ENCODE peak calls at places on chromosomes 2 and 18, in six cellular contexts. X is stimulated activated CD8-positive, alpha-beta memory T cell treated with anti-CD3 and anti-CD28 coated beads, Interleukin-2, amount 100 ng/mL, for 1 hour; T is HFF-Myc; W is Calu3; G is NCI-H2081; S is AML-193. I is an unnamed sample.

GRCh38 chr2:164943289-164943688 is 12.0 kb downstream of the SLC38A11 start:
- DNase-seq in X (no peak), T (no peak), W (no peak), G (no peak), S (no peak), I (no peak)

GRCh38 chr2:176518823-176519222 is 249.6 kb downstream of the MTX2 start:
- DNase-seq in X (no peak), T (no peak), W (no peak), G (no peak), S (no peak), I (no peak)

GRCh38 chr2:237178396-237178795 is 92.7 kb downstream of the COPS8 start:
- DNase-seq in X (no peak), T (peak; percentile 95), W (no peak), G (no peak), S (no peak), I (no peak)

GRCh38 chr2:240875228-240876034 is 6.8 kb downstream of the AGXT start:
- DNase-seq in X (no peak), T (no peak), W (no peak), G (no peak), S (no peak), I (no peak)

GRCh38 chr2:74834806-74835755 is 1.2 kb downstream of the HK2 start:
- DNase-seq in X (no peak), T (no peak), W (peak; percentile 73), G (peak; percentile 45), S (peak; percentile 51), I (peak; percentile 53)

GRCh38 chr2:15117409-15118030 is 443.6 kb downstream of the NBAS start:
- DNase-seq in X (no peak), T (no peak), W (no peak), G (no peak), S (no peak), I (no peak)

GRCh38 chr2:191703079-191703725 is 25.3 kb downstream of the NABP1 start:
- DNase-seq in X (no peak), T (no peak), W (no peak), G (no peak), S (no peak), I (no peak)

GRCh38 chr2:20615046-20615465 is 35.8 kb downstream of the HS1BP3 start:
- DNase-seq in X (no peak), T (no peak), W (peak; percentile 17), G (no peak), S (no peak), I (no peak)

GRCh38 chr2:236553522-236553921 is 16.1 kb upstream of the ACKR3 start:
- DNase-seq in X (no peak), T (no peak), W (no peak), G (no peak), S (no peak), I (no peak)

GRCh38 chr2:217393585-217394032 is 533.7 kb upstream of the TNP1 start:
- DNase-seq in X (no peak), T (peak; percentile 81), W (no peak), G (no peak), S (no peak), I (peak; percentile 42)

GRCh38 chr2:65358690-65359400 is 73.6 kb downstream of the SPRED2 start:
- DNase-seq in X (no peak), T (no peak), W (no peak), G (no peak), S (no peak), I (no peak)

GRCh38 chr2:240069846-240070245 is 16.5 kb upstream of the OR6B3 start:
- DNase-seq in X (no peak), T (no peak), W (no peak), G (no peak), S (no peak), I (no peak)

GRCh38 chr18:62128157-62128556 is 58.7 kb downstream of the PIGN start:
- DNase-seq in X (no peak), T (peak; percentile 78), W (no peak), G (no peak), S (no peak), I (no peak)

GRCh38 chr18:48129621-48130082 is 199.2 kb upstream of the SMAD2 start:
- DNase-seq in X (no peak), T (no peak), W (no peak), G (no peak), S (no peak), I (no peak)

GRCh38 chr2:183867206-183867605 is 731.1 kb upstream of the ZNF804A start:
- DNase-seq in X (no peak), T (no peak), W (no peak), G (no peak), S (no peak), I (no peak)

GRCh38 chr18:6414723-6415362 is at the start of gene L3MBTL4:
- DNase-seq in X (no peak), T (no peak), W (peak; percentile 45), G (peak; percentile 52), S (peak; percentile 22), I (peak; percentile 68)

GRCh38 chr2:111905990-111906735 is 7.8 kb downstream of the MERTK start:
- DNase-seq in X (no peak), T (no peak), W (no peak), G (no peak), S (no peak), I (peak; percentile 28)

GRCh38 chr2:230498506-230499107 is 82.6 kb downstream of the SP100 start:
- DNase-seq in X (no peak), T (no peak), W (no peak), G (no peak), S (no peak), I (no peak)

GRCh38 chr2:72129676-72130340 is 17.9 kb downstream of the CYP26B1 start:
- DNase-seq in X (no peak), T (no peak), W (no peak), G (no peak), S (no peak), I (peak; percentile 4)

GRCh38 chr2:3827673-3828575 is 124.5 kb downstream of the DCDC2C start:
- DNase-seq in X (no peak), T (no peak), W (peak; percentile 47), G (peak; percentile 18), S (peak; percentile 23), I (peak; percentile 6)

GRCh38 chr2:102126660-102127059 is 15.9 kb upstream of the IL1R1 start:
- DNase-seq in X (no peak), T (no peak), W (no peak), G (no peak), S (no peak), I (no peak)

GRCh38 chr2:188306271-188306670 is 14.6 kb downstream of the GULP1 start:
- DNase-seq in X (no peak), T (no peak), W (no peak), G (no peak), S (no peak), I (no peak)

GRCh38 chr2:2743164-2743571 is 412.1 kb upstream of the MYT1L start:
- DNase-seq in X (no peak), T (no peak), W (no peak), G (no peak), S (no peak), I (peak; percentile 31)